ENCODE peak calls at places on chromosomes 6 and 20, in eight cellular contexts. J is mesenteric fat pad, K is nucleus accumbens, G is C1 segment of cervical spinal cord, D is ureter, Z is B cell, I is breast epithelium, P is foreskin keratinocyte. E is an unnamed sample.

GRCh38 chr6:139644821-139645220 is 270.4 kb upstream of the CITED2 start:
- DNase-seq in Z (no peak), I (no peak), J (no peak), P (no peak), D (no peak), K (no peak), G (no peak), E (no peak)

GRCh38 chr6:128538763-128539162 is 18.4 kb upstream of the PTPRK start:
- DNase-seq in P (no peak), D (no peak), Z (no peak), I (no peak), J (no peak), G (no peak), K (no peak), E (no peak)

GRCh38 chr20:61951695-61952533 is 113.8 kb downstream of the TAF4 start:
- DNase-seq in P (no peak), Z (no peak), G (no peak), K (no peak), I (peak), J (peak), D (peak), E (no peak)

GRCh38 chr6:44641344-44641743 is 253.8 kb downstream of the CDC5L start:
- DNase-seq in K (no peak), I (no peak), Z (no peak), P (peak), J (no peak), G (no peak), D (no peak), E (no peak)

GRCh38 chr6:100202417-100203194 is 208.6 kb upstream of the MCHR2 start:
- DNase-seq in D (no peak), K (no peak), G (no peak), J (no peak), P (peak), Z (no peak), I (no peak), E (peak)

GRCh38 chr20:20369353-20370086 is 1.6 kb downstream of the INSM1 start:
- DNase-seq in K (no peak), J (no peak), G (no peak), Z (peak), P (peak), I (no peak), D (no peak), E (no peak)

GRCh38 chr6:148967128-148967527 is 220.3 kb downstream of the UST start:
- DNase-seq in J (no peak), I (no peak), Z (no peak), P (no peak), D (no peak), K (no peak), G (no peak), E (no peak)

GRCh38 chr6:21808551-21809181 is 215.1 kb downstream of the SOX4 start:
- DNase-seq in G (no peak), P (no peak), Z (no peak), D (no peak), I (no peak), J (no peak), K (no peak), E (no peak)

GRCh38 chr6:155832596-155832995 is 377.0 kb upstream of the NOX3 start:
- DNase-seq in Z (no peak), K (no peak), P (no peak), I (no peak), J (no peak), G (no peak), D (no peak), E (no peak)

GRCh38 chr6:48825501-48826317 is 637.3 kb downstream of the MMUT start:
- DNase-seq in P (peak), I (no peak), K (no peak), Z (no peak), D (no peak), J (no peak), G (no peak), E (no peak)